ENCODE peak calls at places on chromosomes 2 and 18, in eight cellular contexts. I, C, K, P, O, Z, T and F are unnamed samples.

GRCh38 chr2:129877795-129878775 is 101.4 kb upstream of the RAB6C start:
- DNase-seq in Z (peak; percentile 83), I (peak; percentile 86), C (no peak), P (peak; percentile 27), O (peak; percentile 34), K (peak; percentile 25), T (no peak), F (peak; percentile 38)

GRCh38 chr2:176826356-176826755 is 386.2 kb upstream of the HNRNPA3 start:
- DNase-seq in I (no peak), O (no peak), Z (no peak), T (no peak), C (no peak), P (no peak), K (no peak), F (no peak)

GRCh38 chr2:218033590-218034496 is 31.0 kb upstream of the TNS1 start:
- DNase-seq in I (no peak), C (no peak), T (peak; percentile 21), O (no peak), P (no peak), Z (peak; percentile 86), K (no peak), F (no peak)

GRCh38 chr2:239278941-239279365 is 121.9 kb downstream of the HDAC4 start:
- DNase-seq in Z (no peak), C (no peak), T (no peak), K (no peak), P (no peak), I (peak; percentile 64), O (peak; percentile 8), F (peak; percentile 11)

GRCh38 chr2:88220733-88221132 is 50.6 kb downstream of the THNSL2 start:
- DNase-seq in K (no peak), P (no peak), O (no peak), I (no peak), T (no peak), C (no peak), Z (no peak), F (no peak)

GRCh38 chr2:188524519-188525113 is 232.9 kb downstream of the GULP1 start:
- DNase-seq in K (peak; percentile 27), C (no peak), Z (no peak), I (no peak), O (peak; percentile 35), P (peak; percentile 62), T (no peak), F (peak; percentile 28)

GRCh38 chr18:34729264-34729663 is 19.2 kb downstream of the DTNA start:
- DNase-seq in O (no peak), C (no peak), P (peak; percentile 25), Z (no peak), K (no peak), T (no peak), I (no peak), F (peak; percentile 14)

GRCh38 chr2:174699993-174700766 is 64.1 kb downstream of the CHRNA1 start:
- DNase-seq in O (no peak), C (no peak), P (peak; percentile 57), I (no peak), Z (no peak), K (no peak), T (no peak), F (no peak)

GRCh38 chr2:240291337-240291751 is 144.1 kb upstream of the GPC1 start:
- DNase-seq in K (peak; percentile 17), T (no peak), I (no peak), P (no peak), O (no peak), C (no peak), Z (no peak), F (no peak)

GRCh38 chr2:647691-648231 is 29.4 kb downstream of the TMEM18 start:
- DNase-seq in Z (peak; percentile 64), I (no peak), K (peak; percentile 18), T (no peak), P (no peak), C (no peak), O (no peak), F (peak; percentile 10)

GRCh38 chr18:35680139-35680551 is 98.6 kb downstream of the GALNT1 start:
- DNase-seq in O (no peak), T (no peak), K (no peak), C (no peak), Z (no peak), P (no peak), I (no peak), F (no peak)

GRCh38 chr2:120845281-120845680 is 109.6 kb downstream of the GLI2 start:
- DNase-seq in T (peak; percentile 80), Z (peak; percentile 79), C (no peak), I (peak; percentile 69), O (peak; percentile 77), P (no peak), K (no peak), F (peak; percentile 89)

GRCh38 chr18:31497711-31498449 is at the start of gene DSG2:
- DNase-seq in I (peak; percentile 75), C (peak; percentile 87), O (peak; percentile 37), T (peak; percentile 78), P (peak; percentile 63), Z (peak; percentile 95), K (peak; percentile 86), F (peak; percentile 44)

GRCh38 chr2:69177785-69178636 is 165.0 kb downstream of the ANTXR1 start:
- DNase-seq in Z (peak; percentile 93), O (peak; percentile 85), I (peak; percentile 95), K (peak; percentile 78), P (peak; percentile 93), T (peak; percentile 92), C (peak; percentile 87), F (peak; percentile 65)

GRCh38 chr2:88451647-88452150 is 794 bp downstream of the FOXI3 start:
- DNase-seq in T (no peak), C (peak; percentile 29), O (no peak), K (no peak), P (peak; percentile 23), I (peak; percentile 79), Z (peak; percentile 83), F (peak; percentile 42)

GRCh38 chr2:70897977-70898226 is 37.8 kb upstream of the ATP6V1B1 start:
- DNase-seq in C (no peak), K (no peak), I (no peak), O (no peak), P (no peak), Z (no peak), T (no peak), F (no peak)
- TF ChIP-seq POLR2A in C (no peak), K (no peak), I (no peak), O (no peak), P (no peak), Z (no peak), T (no peak), F (no peak)

GRCh38 chr2:197925204-197925603 is 120.8 kb downstream of the PLCL1 start:
- DNase-seq in O (no peak), T (no peak), K (no peak), C (no peak), Z (no peak), I (no peak), P (no peak), F (no peak)
- H3K27ac ChIP-seq in O (no peak overlapping the region), T (no peak overlapping the region), K (no peak overlapping the region), C (no peak overlapping the region), Z (no peak overlapping the region), I (no peak overlapping the region), P (no peak overlapping the region), F (no peak overlapping the region)

GRCh38 chr18:74496508-74497307 is 545 bp downstream of the CNDP2 start:
- DNase-seq in C (no peak), T (peak; percentile 82), K (peak; percentile 69), P (peak; percentile 51), Z (no peak), O (peak; percentile 57), I (no peak), F (peak; percentile 57)
- H3K4me1 ChIP-seq in C (no peaks in the 10 kb centered on the region), T (peaks cover 36% of the 10 kb centered on the region), K (peaks cover 57% of the 10 kb centered on the region), P (peaks cover 6% of the 10 kb centered on the region), Z (peaks cover 44% of the 10 kb centered on the region), O (no peaks in the 10 kb centered on the region), I (peaks cover 35% of the 10 kb centered on the region), F (peaks cover 10% of the 10 kb centered on the region)

GRCh38 chr2:241734467-241735208 is at the start of gene D2HGDH:
- DNase-seq in Z (peak; percentile 100), T (peak; percentile 96), O (peak; percentile 95), C (peak; percentile 97), P (peak; percentile 86), I (peak; percentile 99), K (peak; percentile 97), F (peak; percentile 96)
- TF ChIP-seq POLR2A in Z (no peak), T (peak; percentile 92), O (peak; percentile 60), C (peak; percentile 79), P (peak; percentile 92), I (peak; percentile 76), K (no peak), F (peak; percentile 18)

DNA sequence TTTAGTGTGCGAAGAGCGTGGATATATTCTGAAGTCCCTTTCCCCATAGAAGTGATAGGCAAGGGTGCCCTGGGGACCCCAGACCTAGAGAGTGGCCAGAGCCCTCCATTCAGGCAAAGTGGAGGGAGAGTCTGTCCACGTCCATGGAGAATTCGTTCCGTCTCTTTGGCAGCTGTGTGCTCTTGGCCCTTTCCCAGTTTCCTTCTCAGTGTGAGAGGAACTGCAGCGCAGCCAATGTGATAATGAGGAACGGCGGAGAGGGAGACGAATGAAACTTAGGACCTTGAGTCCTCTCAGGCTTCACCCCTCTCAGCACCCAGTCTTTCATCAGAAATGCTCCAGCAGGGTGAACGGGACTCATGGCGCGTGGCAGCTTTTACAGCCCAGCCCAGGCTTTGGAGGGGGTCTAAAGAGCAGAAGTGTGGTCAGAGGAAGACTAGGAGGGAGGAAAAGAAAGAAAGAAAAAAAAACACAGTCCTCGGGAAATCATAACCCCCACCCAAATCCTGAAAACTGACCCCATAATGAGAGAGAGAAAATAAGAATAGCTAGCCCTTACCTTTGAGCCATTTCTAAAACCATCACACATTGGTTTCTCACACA is 95.0 kb upstream of the RIOK3 start:
- DNase-seq in P (no peak), I (no peak), Z (no peak), O (peak; percentile 75), K (peak; percentile 75), T (peak; percentile 84), C (peak; percentile 53), F (peak; percentile 59)
- H3K27ac ChIP-seq in P (no peak overlapping the region), I (peak overlapping the region; percentile 13), Z (peak overlapping the region; percentile 72), O (peak overlapping the region; percentile 70), K (peak overlapping the region; percentile 72), T (peak overlapping the region; percentile 62), C (peak overlapping the region; percentile 72), F (peak overlapping the region; percentile 41)

GRCh38 chr2:155866477-155866876 is 466.0 kb downstream of the NR4A2 start:
- DNase-seq in Z (no peak), K (no peak), C (no peak), I (no peak), T (no peak), O (no peak), P (no peak), F (no peak)
- H3K4me1 ChIP-seq in Z (no peaks in the 10 kb centered on the region), K (no peaks in the 10 kb centered on the region), C (no peaks in the 10 kb centered on the region), I (no peaks in the 10 kb centered on the region), T (no peaks in the 10 kb centered on the region), O (no peaks in the 10 kb centered on the region), P (no peaks in the 10 kb centered on the region), F (no peaks in the 10 kb centered on the region)